ENCODE peak calls at places on chromosomes 7 and 10, in seven cellular contexts. One of them, this sample, is unnamed.

GRCh38 chr10:5812283-5813090 is 747 bp downstream of the GDI2 start:
- DNase-seq in Calu3: peak; percentile 42
- DNase-seq in OCI-LY7: peak; percentile 72
- DNase-seq in H9: no peak
- DNase-seq in cardiac muscle cell: peak; percentile 55
- DNase-seq in tibial nerve: peak; percentile 27
- DNase-seq in progenitor cell of endocrine pancreas: peak; percentile 32
- DNase-seq in this sample: no peak

GRCh38 chr7:101614939-101615302 is 14.2 kb downstream of the MYL10 start:
- DNase-seq in Calu3: peak; percentile 23
- DNase-seq in progenitor cell of endocrine pancreas: no peak
- DNase-seq in cardiac muscle cell: no peak
- DNase-seq in tibial nerve: no peak
- DNase-seq in OCI-LY7: no peak
- DNase-seq in H9: no peak
- DNase-seq in this sample: no peak

GRCh38 chr7:15885678-15886077 is 199.2 kb upstream of the MEOX2 start:
- DNase-seq in Calu3: no peak
- DNase-seq in progenitor cell of endocrine pancreas: no peak
- DNase-seq in tibial nerve: no peak
- DNase-seq in H9: no peak
- DNase-seq in cardiac muscle cell: no peak
- DNase-seq in OCI-LY7: no peak
- DNase-seq in this sample: no peak

GRCh38 chr10:71242621-71243009 is 30.2 kb downstream of the UNC5B start:
- DNase-seq in cardiac muscle cell: no peak
- DNase-seq in Calu3: no peak
- DNase-seq in H9: peak; percentile 62
- DNase-seq in OCI-LY7: no peak
- DNase-seq in progenitor cell of endocrine pancreas: no peak
- DNase-seq in tibial nerve: no peak
- DNase-seq in this sample: no peak

GRCh38 chr7:66110861-66111260 is 3.8 kb upstream of the CRCP start:
- DNase-seq in OCI-LY7: no peak
- DNase-seq in cardiac muscle cell: no peak
- DNase-seq in tibial nerve: no peak
- DNase-seq in progenitor cell of endocrine pancreas: no peak
- DNase-seq in Calu3: no peak
- DNase-seq in H9: no peak
- DNase-seq in this sample: no peak

GRCh38 chr10:123507298-123507697 is 158.9 kb upstream of the GPR26 start:
- DNase-seq in OCI-LY7: no peak
- DNase-seq in progenitor cell of endocrine pancreas: no peak
- DNase-seq in H9: no peak
- DNase-seq in Calu3: no peak
- DNase-seq in tibial nerve: no peak
- DNase-seq in cardiac muscle cell: no peak
- DNase-seq in this sample: no peak

GRCh38 chr7:2923886-2924574 is 79.9 kb upstream of the GNA12 start:
- DNase-seq in Calu3: peak; percentile 36
- DNase-seq in cardiac muscle cell: no peak
- DNase-seq in H9: no peak
- DNase-seq in tibial nerve: no peak
- DNase-seq in progenitor cell of endocrine pancreas: no peak
- DNase-seq in OCI-LY7: no peak
- DNase-seq in this sample: no peak

GRCh38 chr7:84786073-84786472 is 400.8 kb downstream of the SEMA3D start:
- DNase-seq in OCI-LY7: no peak
- DNase-seq in tibial nerve: no peak
- DNase-seq in progenitor cell of endocrine pancreas: no peak
- DNase-seq in cardiac muscle cell: no peak
- DNase-seq in H9: no peak
- DNase-seq in Calu3: no peak
- DNase-seq in this sample: no peak

GRCh38 chr7:129606801-129607200 is 4.7 kb upstream of the NRF1 start:
- DNase-seq in H9: no peak
- DNase-seq in Calu3: no peak
- DNase-seq in OCI-LY7: peak; percentile 30
- DNase-seq in cardiac muscle cell: no peak
- DNase-seq in tibial nerve: peak; percentile 15
- DNase-seq in progenitor cell of endocrine pancreas: no peak
- DNase-seq in this sample: no peak

GRCh38 chr10:43644252-43644651 is 4.4 kb downstream of the ZNF32 start:
- DNase-seq in Calu3: no peak
- DNase-seq in progenitor cell of endocrine pancreas: no peak
- DNase-seq in cardiac muscle cell: no peak
- DNase-seq in H9: no peak
- DNase-seq in tibial nerve: no peak
- DNase-seq in OCI-LY7: no peak
- DNase-seq in this sample: no peak

GRCh38 chr10:24519950-24520349 is 203.7 kb downstream of the ARHGAP21 start:
- DNase-seq in cardiac muscle cell: no peak
- DNase-seq in tibial nerve: no peak
- DNase-seq in Calu3: no peak
- DNase-seq in progenitor cell of endocrine pancreas: no peak
- DNase-seq in H9: peak; percentile 65
- DNase-seq in OCI-LY7: no peak
- DNase-seq in this sample: no peak

GRCh38 chr10:96017227-96017687 is 26.1 kb upstream of the CCNJ start:
- DNase-seq in progenitor cell of endocrine pancreas: peak; percentile 36
- DNase-seq in OCI-LY7: peak; percentile 77
- DNase-seq in Calu3: peak; percentile 40
- DNase-seq in cardiac muscle cell: peak; percentile 76
- DNase-seq in tibial nerve: peak; percentile 67
- DNase-seq in H9: peak; percentile 35
- DNase-seq in this sample: peak; percentile 43

GRCh38 chr10:97948822-97949221 is 81.6 kb downstream of the CRTAC1 start:
- DNase-seq in progenitor cell of endocrine pancreas: no peak
- DNase-seq in Calu3: no peak
- DNase-seq in tibial nerve: no peak
- DNase-seq in H9: no peak
- DNase-seq in OCI-LY7: no peak
- DNase-seq in cardiac muscle cell: no peak
- DNase-seq in this sample: no peak

GRCh38 chr10:47406870-47407648 is 23.0 kb upstream of the ZNF488 start:
- DNase-seq in cardiac muscle cell: no peak
- DNase-seq in H9: peak; percentile 36
- DNase-seq in tibial nerve: no peak
- DNase-seq in Calu3: peak; percentile 86
- DNase-seq in progenitor cell of endocrine pancreas: no peak
- DNase-seq in OCI-LY7: no peak
- DNase-seq in this sample: peak; percentile 67

GRCh38 chr10:78510566-78511323 is 477.1 kb downstream of the RPS24 start:
- DNase-seq in progenitor cell of endocrine pancreas: no peak
- DNase-seq in H9: no peak
- DNase-seq in tibial nerve: no peak
- DNase-seq in OCI-LY7: no peak
- DNase-seq in cardiac muscle cell: no peak
- DNase-seq in Calu3: no peak
- DNase-seq in this sample: no peak

GRCh38 chr7:134632937-134633540 is 13.6 kb upstream of the BPGM start:
- DNase-seq in progenitor cell of endocrine pancreas: no peak
- DNase-seq in OCI-LY7: peak; percentile 61
- DNase-seq in Calu3: peak; percentile 44
- DNase-seq in cardiac muscle cell: peak; percentile 54
- DNase-seq in tibial nerve: no peak
- DNase-seq in H9: no peak
- DNase-seq in this sample: no peak

GRCh38 chr10:103560886-103561285 is 67.4 kb downstream of the NEURL1 start:
- DNase-seq in cardiac muscle cell: no peak
- DNase-seq in progenitor cell of endocrine pancreas: no peak
- DNase-seq in H9: no peak
- DNase-seq in tibial nerve: no peak
- DNase-seq in Calu3: no peak
- DNase-seq in OCI-LY7: no peak
- DNase-seq in this sample: no peak

GRCh38 chr10:34618611-34619010 is 196.5 kb downstream of the PARD3 start:
- DNase-seq in H9: no peak
- DNase-seq in Calu3: no peak
- DNase-seq in cardiac muscle cell: no peak
- DNase-seq in tibial nerve: no peak
- DNase-seq in progenitor cell of endocrine pancreas: no peak
- DNase-seq in OCI-LY7: no peak
- DNase-seq in this sample: no peak

GRCh38 chr10:103276941-103277712 is at the start of gene INA:
- DNase-seq in OCI-LY7: no peak
- DNase-seq in progenitor cell of endocrine pancreas: peak; percentile 31
- DNase-seq in Calu3: peak; percentile 20
- DNase-seq in cardiac muscle cell: peak; percentile 71
- DNase-seq in tibial nerve: no peak
- DNase-seq in H9: peak; percentile 86
- DNase-seq in this sample: no peak

DNA sequence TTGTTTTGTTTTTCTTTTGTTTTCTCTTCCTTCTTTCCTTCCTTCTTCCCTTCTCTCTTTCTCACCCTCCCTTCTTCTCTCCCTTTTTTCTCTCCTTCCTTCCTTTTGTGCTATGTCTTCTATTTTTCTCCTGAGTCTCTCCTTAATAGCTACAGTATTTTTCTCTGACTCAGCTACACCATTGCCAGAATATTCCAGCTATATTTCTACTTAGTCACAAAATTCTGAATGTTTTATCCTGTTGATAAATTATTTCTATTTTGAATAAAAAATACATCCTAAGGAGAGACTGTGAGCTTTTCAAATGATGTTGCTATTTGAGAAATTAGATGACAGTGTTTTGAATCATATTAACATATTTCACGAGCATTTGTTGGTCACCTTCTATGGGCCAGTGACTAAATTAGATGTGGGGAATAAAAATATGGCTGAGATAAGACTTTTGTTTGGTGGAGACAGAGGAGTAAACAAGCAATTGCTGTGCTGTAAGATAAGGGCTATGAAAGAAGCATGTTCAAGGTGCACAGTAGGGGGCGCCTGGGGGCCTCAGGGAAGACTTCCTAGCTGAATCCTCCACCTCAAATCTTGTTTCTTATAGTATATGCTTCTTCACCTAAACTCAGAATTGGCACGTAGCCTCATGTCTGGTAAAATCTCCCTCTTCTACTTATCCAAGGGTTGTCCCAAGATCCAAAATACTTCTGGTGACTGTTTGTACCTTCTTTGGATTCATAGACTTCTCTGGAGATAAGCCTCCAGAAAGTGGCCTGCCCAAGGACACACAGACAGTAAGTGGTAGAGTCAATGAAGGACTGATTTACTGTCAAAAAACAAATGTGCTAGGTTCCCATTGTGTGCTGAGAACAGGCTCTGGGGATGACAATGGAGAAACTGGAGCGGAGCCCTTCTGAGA is 115.5 kb upstream of the CREB5 start:
- DNase-seq in progenitor cell of endocrine pancreas: no peak
- DNase-seq in H9: peak; percentile 68
- DNase-seq in cardiac muscle cell: peak; percentile 55
- DNase-seq in OCI-LY7: peak; percentile 31
- DNase-seq in tibial nerve: no peak
- DNase-seq in Calu3: peak; percentile 86
- DNase-seq in this sample: no peak
- TF ChIP-seq CTCF in progenitor cell of endocrine pancreas: peak; percentile 60
- TF ChIP-seq CTCF in H9: peak; percentile 71
- TF ChIP-seq CTCF in cardiac muscle cell: peak; percentile 77
- TF ChIP-seq CTCF in OCI-LY7: peak; percentile 84
- TF ChIP-seq CTCF in tibial nerve: peak; percentile 13
- TF ChIP-seq CTCF in Calu3: peak; percentile 89
- TF ChIP-seq CTCF in this sample: peak; percentile 85

GRCh38 chr7:44322631-44323363 is 2.6 kb downstream of the CAMK2B start:
- DNase-seq in progenitor cell of endocrine pancreas: no peak
- DNase-seq in tibial nerve: no peak
- DNase-seq in cardiac muscle cell: no peak
- DNase-seq in Calu3: no peak
- DNase-seq in OCI-LY7: no peak
- DNase-seq in H9: no peak
- DNase-seq in this sample: no peak

GRCh38 chr7:44321796-44322195 is 3.6 kb downstream of the CAMK2B start:
- DNase-seq in progenitor cell of endocrine pancreas: no peak
- DNase-seq in OCI-LY7: no peak
- DNase-seq in Calu3: no peak
- DNase-seq in tibial nerve: no peak
- DNase-seq in cardiac muscle cell: no peak
- DNase-seq in H9: no peak
- DNase-seq in this sample: no peak

GRCh38 chr7:44320794-44321371 is 4.5 kb downstream of the CAMK2B start:
- DNase-seq in Calu3: no peak
- DNase-seq in cardiac muscle cell: no peak
- DNase-seq in tibial nerve: no peak
- DNase-seq in progenitor cell of endocrine pancreas: no peak
- DNase-seq in OCI-LY7: no peak
- DNase-seq in H9: no peak
- DNase-seq in this sample: no peak

GRCh38 chr7:44318296-44318695 is 7.1 kb downstream of the CAMK2B start:
- DNase-seq in H9: no peak
- DNase-seq in cardiac muscle cell: no peak
- DNase-seq in Calu3: no peak
- DNase-seq in OCI-LY7: no peak
- DNase-seq in progenitor cell of endocrine pancreas: no peak
- DNase-seq in tibial nerve: no peak
- DNase-seq in this sample: no peak

GRCh38 chr7:44320141-44320540 is 5.3 kb downstream of the CAMK2B start:
- DNase-seq in Calu3: no peak
- DNase-seq in progenitor cell of endocrine pancreas: no peak
- DNase-seq in OCI-LY7: no peak
- DNase-seq in H9: no peak
- DNase-seq in tibial nerve: no peak
- DNase-seq in cardiac muscle cell: no peak
- DNase-seq in this sample: no peak
- TF ChIP-seq CTCF in Calu3: no peak
- TF ChIP-seq CTCF in progenitor cell of endocrine pancreas: no peak
- TF ChIP-seq CTCF in OCI-LY7: no peak
- TF ChIP-seq CTCF in H9: no peak
- TF ChIP-seq CTCF in tibial nerve: no peak
- TF ChIP-seq CTCF in cardiac muscle cell: no peak
- TF ChIP-seq CTCF in this sample: no peak

DNA sequence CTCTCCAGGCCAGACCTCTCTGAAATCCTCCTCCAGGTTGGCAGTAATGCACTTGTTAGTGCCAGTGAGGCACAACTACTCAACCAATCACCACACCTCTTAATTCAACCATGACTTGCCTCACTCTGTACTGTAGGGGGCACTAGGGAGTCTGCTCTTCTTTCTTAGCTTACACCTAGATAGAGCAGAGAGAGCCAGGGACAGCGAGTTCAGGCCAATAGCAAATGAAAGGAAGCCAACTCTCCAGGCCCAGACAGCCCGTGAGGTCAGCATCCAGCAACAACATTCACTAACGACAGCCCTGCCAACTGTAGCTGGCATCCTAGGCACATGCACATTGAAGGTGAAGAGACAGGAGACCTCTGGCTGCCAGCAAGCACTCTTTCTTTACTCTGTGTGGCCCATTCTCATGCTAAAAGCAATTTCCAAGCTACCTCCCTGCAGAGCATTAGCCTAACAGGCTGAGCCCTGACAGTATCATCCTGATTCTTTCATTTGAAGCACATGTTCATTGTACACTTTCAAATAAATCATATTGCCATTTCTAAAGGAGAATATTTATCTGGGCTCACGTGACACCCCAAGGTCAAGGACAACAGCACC is 136.3 kb downstream of the DPY19L1 start:
- DNase-seq in progenitor cell of endocrine pancreas: no peak
- DNase-seq in cardiac muscle cell: no peak
- DNase-seq in tibial nerve: no peak
- DNase-seq in OCI-LY7: peak; percentile 1
- DNase-seq in Calu3: no peak
- DNase-seq in H9: peak; percentile 69
- DNase-seq in this sample: no peak
- TF ChIP-seq CTCF in progenitor cell of endocrine pancreas: peak; percentile 12
- TF ChIP-seq CTCF in cardiac muscle cell: peak; percentile 35
- TF ChIP-seq CTCF in tibial nerve: no peak
- TF ChIP-seq CTCF in OCI-LY7: peak; percentile 59
- TF ChIP-seq CTCF in Calu3: peak; percentile 47
- TF ChIP-seq CTCF in H9: peak; percentile 77
- TF ChIP-seq CTCF in this sample: peak; percentile 37

GRCh38 chr10:131670341-131670740 is 230.5 kb upstream of the PPP2R2D start:
- DNase-seq in H9: no peak
- DNase-seq in cardiac muscle cell: no peak
- DNase-seq in tibial nerve: no peak
- DNase-seq in progenitor cell of endocrine pancreas: no peak
- DNase-seq in OCI-LY7: no peak
- DNase-seq in Calu3: no peak
- DNase-seq in this sample: no peak
- TF ChIP-seq CTCF in H9: peak; percentile 36
- TF ChIP-seq CTCF in cardiac muscle cell: no peak
- TF ChIP-seq CTCF in tibial nerve: no peak
- TF ChIP-seq CTCF in progenitor cell of endocrine pancreas: no peak
- TF ChIP-seq CTCF in OCI-LY7: no peak
- TF ChIP-seq CTCF in Calu3: no peak
- TF ChIP-seq CTCF in this sample: no peak

This sample was measured in HFF-Myc.